ENCODE peak calls at places on chromosomes 4 and X, in five cellular contexts. W, A, H, M and T are unnamed samples.
A peak's percentile ranks its signal among the peaks of the same experiment; 100 is the strongest.

GRCh38 chrX:12814434-12814833 is 23.2 kb downstream of the PRPS2 start:
- DNase-seq in W (peak; percentile 8), A (peak; percentile 66), H (peak; percentile 64), M (peak; percentile 59), T (peak; percentile 32)

GRCh38 chr4:113823291-113823659 is 61.7 kb upstream of the CAMK2D start:
- DNase-seq in W (no peak), A (no peak), H (no peak), M (peak; percentile 52), T (no peak)

GRCh38 chr4:14835288-14835687 is 167.0 kb upstream of the CPEB2 start:
- DNase-seq in W (no peak), A (no peak), H (no peak), M (no peak), T (no peak)

GRCh38 chr4:75213480-75213879 is 280.6 kb downstream of the PARM1 start:
- DNase-seq in W (no peak), A (no peak), H (no peak), M (no peak), T (no peak)

GRCh38 chrX:17024896-17025295 is 78.4 kb downstream of the REPS2 start:
- DNase-seq in W (no peak), A (no peak), H (peak; percentile 34), M (no peak), T (no peak)

GRCh38 chr4:3747582-3747906 is 18.6 kb upstream of the ADRA2C start:
- DNase-seq in W (no peak), A (no peak), H (no peak), M (no peak), T (peak; percentile 20)

GRCh38 chr4:77358315-77358928 is 201.4 kb downstream of the CCNG2 start:
- DNase-seq in W (peak; percentile 11), A (peak; percentile 53), H (peak; percentile 51), M (peak; percentile 38), T (peak; percentile 18)

GRCh38 chr4:101050088-101050835 is 297.1 kb downstream of the PPP3CA start:
- DNase-seq in W (no peak), A (no peak), H (no peak), M (no peak), T (no peak)

GRCh38 chrX:42290608-42291007 is 367.3 kb upstream of the CASK start:
- DNase-seq in W (no peak), A (peak; percentile 1), H (peak; percentile 0), M (peak; percentile 6), T (no peak)

GRCh38 chr4:8602686-8603430 is 10.3 kb downstream of the CPZ start:
- DNase-seq in W (no peak), A (no peak), H (no peak), M (no peak), T (no peak)

GRCh38 chr4:41991916-41992767 is 1.8 kb downstream of the SLC30A9 start:
- DNase-seq in W (no peak), A (no peak), H (no peak), M (peak; percentile 37), T (peak; percentile 1)

GRCh38 chr4:1033840-1034551 is 22.6 kb downstream of the FGFRL1 start:
- DNase-seq in W (no peak), A (peak; percentile 94), H (peak; percentile 83), M (peak; percentile 49), T (peak; percentile 55)

GRCh38 chr4:98474408-98474844 is 184.0 kb downstream of the TSPAN5 start:
- DNase-seq in W (no peak), A (peak; percentile 64), H (peak; percentile 76), M (peak; percentile 89), T (peak; percentile 90)

GRCh38 chrX:38879631-38880220 is 78.5 kb downstream of the MID1IP1 start:
- DNase-seq in W (peak; percentile 14), A (no peak), H (no peak), M (no peak), T (no peak)
- H3K4me3 ChIP-seq in W (no peak overlapping the region), A (no peak overlapping the region), H (no peak overlapping the region), M (no peak overlapping the region), T (no peak overlapping the region)

DNA sequence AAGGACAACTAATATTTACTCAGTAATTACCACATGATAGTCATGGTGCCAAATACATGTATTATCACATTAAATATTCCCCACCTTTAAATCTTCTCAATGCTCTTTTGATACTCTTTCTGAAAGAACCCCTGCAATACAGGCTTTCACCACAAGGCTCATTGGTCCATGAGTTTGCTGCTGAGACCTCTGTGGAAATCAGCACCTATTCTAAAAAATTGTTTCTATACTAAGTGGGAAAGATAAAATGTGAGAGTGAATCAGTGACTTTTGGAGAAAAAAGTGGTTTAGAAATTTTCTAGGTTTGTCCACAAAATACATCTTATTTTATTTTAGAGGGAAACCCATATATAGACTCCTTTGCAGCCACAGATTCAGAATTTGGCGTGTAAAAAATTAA is 257.3 kb downstream of the ZIC3 start:
- DNase-seq in W (no peak), A (no peak), H (no peak), M (no peak), T (no peak)
- TF ChIP-seq CTCF in W (no peak), A (peak; percentile 10), H (no peak), M (no peak), T (no peak)

GRCh38 chrX:84729408-84729807 is 227.2 kb upstream of the HDX start:
- DNase-seq in W (no peak), A (no peak), H (no peak), M (no peak), T (no peak)
- H3K4me3 ChIP-seq in W (no peak overlapping the region), A (no peak overlapping the region), H (no peak overlapping the region), M (no peak overlapping the region), T (no peak overlapping the region)

GRCh38 chrX:30794497-30794896 is 94.6 kb downstream of the TAB3 start:
- DNase-seq in W (no peak), A (no peak), H (no peak), M (no peak), T (no peak)
- TF ChIP-seq CTCF in W (no peak), A (no peak), H (no peak), M (no peak), T (no peak)

DNA sequence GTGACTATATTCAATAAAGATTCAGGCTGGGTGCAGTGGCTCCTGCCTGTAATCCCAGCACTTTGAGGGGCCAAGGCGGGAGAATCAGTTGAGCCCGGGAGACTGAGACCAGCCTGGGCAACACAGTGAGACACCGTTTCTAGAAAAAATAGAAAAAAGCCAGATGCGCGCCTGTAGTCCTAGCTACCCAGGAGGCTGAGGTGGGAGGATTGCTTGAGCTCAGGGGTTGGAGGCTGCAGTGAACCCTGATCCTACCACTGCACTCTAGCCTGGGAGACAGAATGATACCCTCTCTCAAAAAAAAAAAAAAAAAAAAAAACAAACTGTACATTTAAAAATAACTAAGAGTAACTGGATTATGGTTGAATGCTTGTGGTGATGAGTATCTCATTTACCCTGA is 1.1 kb downstream of the NUDT6 start:
- DNase-seq in W (no peak), A (no peak), H (no peak), M (no peak), T (no peak)
- H3K4me3 ChIP-seq in W (peak overlapping the region; percentile 77), A (peak overlapping the region; percentile 82), H (peak overlapping the region; percentile 78), M (peak overlapping the region; percentile 96), T (peak overlapping the region; percentile 62)

GRCh38 chrX:15973299-15973698 is 118.7 kb upstream of the AP1S2 start:
- DNase-seq in W (peak; percentile 19), A (peak; percentile 24), H (peak; percentile 39), M (peak; percentile 54), T (peak; percentile 43)
- TF ChIP-seq CTCF in W (peak; percentile 33), A (peak; percentile 41), H (peak; percentile 37), M (peak; percentile 55), T (peak; percentile 36)

GRCh38 chr4:110516106-110516922 is 40.4 kb downstream of the ENPEP start:
- DNase-seq in W (peak; percentile 45), A (peak; percentile 74), H (peak; percentile 63), M (peak; percentile 64), T (peak; percentile 69)
- H3K4me3 ChIP-seq in W (peak overlapping the region; percentile 60), A (peak overlapping the region; percentile 50), H (peak overlapping the region; percentile 39), M (peak overlapping the region; percentile 44), T (peak overlapping the region; percentile 11)

DNA sequence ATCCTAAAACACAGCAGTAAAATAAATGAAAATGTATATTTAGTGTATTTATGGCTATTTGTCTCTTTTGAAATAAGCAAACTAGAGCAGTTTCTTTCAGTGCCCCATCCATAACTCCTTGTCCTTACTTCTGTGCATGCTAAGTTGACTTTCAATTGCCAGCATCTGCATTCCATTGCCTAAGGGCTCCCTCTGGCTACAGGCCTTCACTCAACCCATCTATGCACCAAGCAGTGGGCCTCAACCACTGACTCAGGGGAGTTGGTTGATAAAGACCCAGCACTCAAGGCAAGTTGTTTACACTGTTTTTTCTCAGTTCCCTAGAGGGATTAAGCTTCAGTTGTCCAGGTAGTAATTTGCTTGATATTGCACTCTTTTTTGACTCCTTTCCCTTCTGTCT is 265.7 kb downstream of the IQCM start:
- DNase-seq in W (peak; percentile 6), A (peak; percentile 39), H (peak; percentile 15), M (peak; percentile 11), T (no peak)
- TF ChIP-seq CTCF in W (peak; percentile 45), A (no peak), H (peak; percentile 18), M (peak; percentile 23), T (no peak)

DNA sequence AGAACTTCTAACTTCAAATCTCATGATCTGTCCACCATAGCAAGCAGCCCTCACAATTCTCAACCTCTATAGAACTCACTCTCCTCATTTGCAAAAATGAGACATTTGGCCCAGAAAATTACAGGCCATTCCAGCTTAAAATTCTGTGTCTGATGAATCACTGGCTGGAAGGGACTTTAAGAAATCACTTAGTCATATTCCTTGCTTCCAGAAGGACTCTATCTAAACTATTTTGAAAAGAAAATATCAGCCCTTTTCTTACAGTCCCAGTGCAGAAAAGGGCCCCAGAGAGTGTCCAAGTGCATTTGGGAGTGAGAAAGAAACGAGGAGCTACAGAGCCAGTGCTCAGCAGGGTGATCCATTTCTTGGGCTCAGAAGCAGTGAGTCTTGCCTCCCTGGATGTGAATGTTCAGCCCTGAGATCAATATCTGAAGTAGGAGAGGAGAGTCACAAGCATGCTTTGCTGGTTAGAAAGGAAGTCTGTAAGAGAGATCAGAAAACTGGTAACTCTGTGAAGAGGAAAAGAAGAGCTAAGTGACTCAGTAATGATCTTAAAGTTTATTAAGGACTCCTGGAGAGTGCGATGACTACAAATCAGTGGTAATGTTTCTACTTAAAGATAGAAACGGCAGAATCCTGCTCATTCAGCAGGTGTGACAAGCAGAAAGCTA is 139.8 kb downstream of the PALLD start:
- DNase-seq in W (no peak), A (peak; percentile 80), H (peak; percentile 89), M (peak; percentile 88), T (peak; percentile 72)
- H3K4me3 ChIP-seq in W (no peak overlapping the region), A (peak overlapping the region; percentile 15), H (no peak overlapping the region), M (no peak overlapping the region), T (peak overlapping the region; percentile 1)

DNA sequence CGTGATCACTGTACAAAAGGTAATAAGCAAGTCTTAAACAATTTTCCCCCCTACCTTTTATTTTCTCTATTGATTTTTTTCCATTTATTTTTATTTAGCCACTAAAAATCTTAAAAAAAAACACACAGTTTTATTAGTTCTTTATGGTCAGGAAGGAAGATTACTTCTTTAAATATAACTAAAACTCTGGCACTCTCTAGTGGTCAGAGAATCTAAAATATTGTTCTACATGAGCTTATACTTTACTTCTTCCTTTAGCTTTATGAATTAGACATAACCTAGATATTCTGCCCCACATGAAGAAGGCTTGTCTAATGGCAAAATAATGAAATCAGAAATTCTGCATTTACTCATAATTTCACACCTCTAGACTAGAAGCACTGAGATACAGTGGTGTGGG is 135.2 kb downstream of the PDE5A start:
- DNase-seq in W (no peak), A (peak; percentile 35), H (no peak), M (peak; percentile 41), T (no peak)
- TF ChIP-seq CTCF in W (peak; percentile 18), A (peak; percentile 3), H (no peak), M (peak; percentile 15), T (peak; percentile 2)